ENCODE peak calls at places on chromosomes 12 and 14, in ten cellular contexts. One of them, this sample, is unnamed. For H3K4me1 and H3K9me3, the result is how much of the 10 kb centered on the place peaks cover.

GRCh38 chr12:13443498-13443897 is 247.0 kb downstream of the EMP1 start:
- DNase-seq in CD8-positive, alpha-beta T cell: no peak
- DNase-seq in astrocyte: no peak
- DNase-seq in breast epithelium: no peak
- DNase-seq in cardiac muscle cell: no peak
- DNase-seq in right lobe of liver: peak
- DNase-seq in neuronal stem cell: no peak
- DNase-seq in Karpas-422: no peak
- DNase-seq in adrenal gland: no peak
- DNase-seq in GM12878: no peak
- DNase-seq in this sample: no peak

GRCh38 chr12:31005256-31005943 is 68.3 kb upstream of the DDX11 start:
- DNase-seq in CD8-positive, alpha-beta T cell: no peak
- DNase-seq in astrocyte: no peak
- DNase-seq in breast epithelium: no peak
- DNase-seq in cardiac muscle cell: no peak
- DNase-seq in right lobe of liver: peak
- DNase-seq in neuronal stem cell: no peak
- DNase-seq in Karpas-422: no peak
- DNase-seq in adrenal gland: no peak
- DNase-seq in GM12878: no peak
- DNase-seq in this sample: no peak

GRCh38 chr14:40058916-40059897 is 627.0 kb upstream of the FBXO33 start:
- DNase-seq in CD8-positive, alpha-beta T cell: no peak
- DNase-seq in astrocyte: no peak
- DNase-seq in breast epithelium: no peak
- DNase-seq in cardiac muscle cell: no peak
- DNase-seq in right lobe of liver: no peak
- DNase-seq in neuronal stem cell: no peak
- DNase-seq in Karpas-422: no peak
- DNase-seq in adrenal gland: no peak
- DNase-seq in GM12878: no peak
- DNase-seq in this sample: no peak

GRCh38 chr12:115035536-115036107 is 351.6 kb upstream of the TBX3 start:
- DNase-seq in CD8-positive, alpha-beta T cell: no peak
- DNase-seq in astrocyte: no peak
- DNase-seq in breast epithelium: no peak
- DNase-seq in cardiac muscle cell: no peak
- DNase-seq in right lobe of liver: peak
- DNase-seq in neuronal stem cell: peak
- DNase-seq in Karpas-422: no peak
- DNase-seq in adrenal gland: no peak
- DNase-seq in GM12878: no peak
- DNase-seq in this sample: no peak

GRCh38 chr12:63849641-63850040 is 5.1 kb downstream of the SRGAP1 start:
- DNase-seq in CD8-positive, alpha-beta T cell: no peak
- DNase-seq in astrocyte: no peak
- DNase-seq in breast epithelium: no peak
- DNase-seq in cardiac muscle cell: no peak
- DNase-seq in right lobe of liver: no peak
- DNase-seq in neuronal stem cell: no peak
- DNase-seq in Karpas-422: no peak
- DNase-seq in adrenal gland: no peak
- DNase-seq in GM12878: no peak
- DNase-seq in this sample: no peak

GRCh38 chr12:92326877-92327276 is 181.2 kb upstream of the BTG1 start:
- DNase-seq in CD8-positive, alpha-beta T cell: no peak
- DNase-seq in astrocyte: no peak
- DNase-seq in breast epithelium: no peak
- DNase-seq in cardiac muscle cell: no peak
- DNase-seq in right lobe of liver: no peak
- DNase-seq in neuronal stem cell: no peak
- DNase-seq in Karpas-422: no peak
- DNase-seq in adrenal gland: no peak
- DNase-seq in GM12878: no peak
- DNase-seq in this sample: no peak

GRCh38 chr12:105322070-105322469 is 8.4 kb upstream of the C12orf75 start:
- DNase-seq in CD8-positive, alpha-beta T cell: no peak
- DNase-seq in astrocyte: peak
- DNase-seq in breast epithelium: no peak
- DNase-seq in cardiac muscle cell: no peak
- DNase-seq in right lobe of liver: peak
- DNase-seq in neuronal stem cell: no peak
- DNase-seq in Karpas-422: no peak
- DNase-seq in adrenal gland: no peak
- DNase-seq in GM12878: no peak
- DNase-seq in this sample: no peak

GRCh38 chr12:1917172-1918070 is 1.0 kb downstream of the CACNA2D4 start:
- DNase-seq in CD8-positive, alpha-beta T cell: no peak
- DNase-seq in astrocyte: no peak
- DNase-seq in breast epithelium: peak
- DNase-seq in cardiac muscle cell: no peak
- DNase-seq in right lobe of liver: peak
- DNase-seq in neuronal stem cell: no peak
- DNase-seq in Karpas-422: peak
- DNase-seq in adrenal gland: peak
- DNase-seq in GM12878: no peak
- DNase-seq in this sample: no peak

GRCh38 chr12:76083761-76084276 is 666 bp downstream of the NAP1L1 start:
- DNase-seq in CD8-positive, alpha-beta T cell: peak
- DNase-seq in astrocyte: peak
- DNase-seq in breast epithelium: peak
- DNase-seq in cardiac muscle cell: peak
- DNase-seq in right lobe of liver: peak
- DNase-seq in neuronal stem cell: peak
- DNase-seq in Karpas-422: peak
- DNase-seq in adrenal gland: peak
- DNase-seq in GM12878: no peak
- DNase-seq in this sample: peak

GRCh38 chr14:41785696-41786095 is 179.0 kb downstream of the LRFN5 start:
- DNase-seq in CD8-positive, alpha-beta T cell: no peak
- DNase-seq in astrocyte: no peak
- DNase-seq in breast epithelium: no peak
- DNase-seq in cardiac muscle cell: peak
- DNase-seq in right lobe of liver: no peak
- DNase-seq in neuronal stem cell: peak
- DNase-seq in Karpas-422: peak
- DNase-seq in adrenal gland: no peak
- DNase-seq in GM12878: no peak
- DNase-seq in this sample: no peak

GRCh38 chr12:98656289-98657101 is 11.4 kb downstream of the APAF1 start:
- DNase-seq in CD8-positive, alpha-beta T cell: no peak
- DNase-seq in astrocyte: no peak
- DNase-seq in breast epithelium: no peak
- DNase-seq in cardiac muscle cell: no peak
- DNase-seq in right lobe of liver: no peak
- DNase-seq in neuronal stem cell: no peak
- DNase-seq in Karpas-422: no peak
- DNase-seq in adrenal gland: no peak
- DNase-seq in GM12878: no peak
- DNase-seq in this sample: no peak

GRCh38 chr12:39912211-39912980 is 193.5 kb downstream of the SLC2A13 start:
- DNase-seq in CD8-positive, alpha-beta T cell: no peak
- DNase-seq in astrocyte: no peak
- DNase-seq in breast epithelium: peak
- DNase-seq in cardiac muscle cell: no peak
- DNase-seq in right lobe of liver: peak
- DNase-seq in neuronal stem cell: no peak
- DNase-seq in Karpas-422: no peak
- DNase-seq in adrenal gland: peak
- DNase-seq in GM12878: no peak
- DNase-seq in this sample: no peak

GRCh38 chr14:19828314-19828713 is 24.7 kb downstream of the OR4N2 start:
- DNase-seq in CD8-positive, alpha-beta T cell: no peak
- DNase-seq in astrocyte: no peak
- DNase-seq in breast epithelium: no peak
- DNase-seq in cardiac muscle cell: no peak
- DNase-seq in right lobe of liver: no peak
- DNase-seq in neuronal stem cell: no peak
- DNase-seq in Karpas-422: no peak
- DNase-seq in adrenal gland: no peak
- DNase-seq in GM12878: no peak
- DNase-seq in this sample: no peak

GRCh38 chr12:131726-132465 is 65.3 kb downstream of the IQSEC3 start:
- DNase-seq in CD8-positive, alpha-beta T cell: no peak
- DNase-seq in astrocyte: no peak
- DNase-seq in breast epithelium: no peak
- DNase-seq in cardiac muscle cell: peak
- DNase-seq in right lobe of liver: no peak
- DNase-seq in neuronal stem cell: no peak
- DNase-seq in Karpas-422: no peak
- DNase-seq in adrenal gland: no peak
- DNase-seq in GM12878: no peak
- DNase-seq in this sample: no peak

GRCh38 chr12:127165567-127166392 is 1101.2 kb upstream of the TMEM132C start:
- DNase-seq in CD8-positive, alpha-beta T cell: peak
- DNase-seq in astrocyte: peak
- DNase-seq in breast epithelium: peak
- DNase-seq in cardiac muscle cell: peak
- DNase-seq in right lobe of liver: peak
- DNase-seq in neuronal stem cell: peak
- DNase-seq in Karpas-422: no peak
- DNase-seq in adrenal gland: peak
- DNase-seq in GM12878: no peak
- DNase-seq in this sample: peak
- H3K4me3 ChIP-seq in CD8-positive, alpha-beta T cell: peak
- H3K4me3 ChIP-seq in astrocyte: peak
- H3K4me3 ChIP-seq in breast epithelium: peak
- H3K4me3 ChIP-seq in cardiac muscle cell: peak
- H3K4me3 ChIP-seq in right lobe of liver: peak
- H3K4me3 ChIP-seq in neuronal stem cell: peak
- H3K4me3 ChIP-seq in Karpas-422: no peak
- H3K4me3 ChIP-seq in adrenal gland: no peak
- H3K4me3 ChIP-seq in GM12878: no peak
- H3K4me3 ChIP-seq in this sample: peak

GRCh38 chr14:75987201-75987970 is 1.8 kb downstream of the IFT43 start:
- DNase-seq in CD8-positive, alpha-beta T cell: no peak
- DNase-seq in astrocyte: no peak
- DNase-seq in breast epithelium: no peak
- DNase-seq in cardiac muscle cell: no peak
- DNase-seq in right lobe of liver: no peak
- DNase-seq in neuronal stem cell: no peak
- DNase-seq in Karpas-422: no peak
- DNase-seq in adrenal gland: no peak
- DNase-seq in GM12878: no peak
- DNase-seq in this sample: no peak

GRCh38 chr14:75991753-75992152 is 6.2 kb downstream of the IFT43 start:
- DNase-seq in CD8-positive, alpha-beta T cell: no peak
- DNase-seq in astrocyte: peak
- DNase-seq in breast epithelium: no peak
- DNase-seq in cardiac muscle cell: no peak
- DNase-seq in right lobe of liver: no peak
- DNase-seq in neuronal stem cell: no peak
- DNase-seq in Karpas-422: no peak
- DNase-seq in adrenal gland: no peak
- DNase-seq in GM12878: no peak
- DNase-seq in this sample: no peak

GRCh38 chr14:75986439-75986765 is 839 bp downstream of the IFT43 start:
- DNase-seq in CD8-positive, alpha-beta T cell: no peak
- DNase-seq in astrocyte: no peak
- DNase-seq in breast epithelium: no peak
- DNase-seq in cardiac muscle cell: peak
- DNase-seq in right lobe of liver: no peak
- DNase-seq in neuronal stem cell: no peak
- DNase-seq in Karpas-422: no peak
- DNase-seq in adrenal gland: no peak
- DNase-seq in GM12878: no peak
- DNase-seq in this sample: no peak

GRCh38 chr14:75990297-75990696 is 4.7 kb downstream of the IFT43 start:
- DNase-seq in CD8-positive, alpha-beta T cell: no peak
- DNase-seq in astrocyte: no peak
- DNase-seq in breast epithelium: no peak
- DNase-seq in cardiac muscle cell: no peak
- DNase-seq in right lobe of liver: no peak
- DNase-seq in neuronal stem cell: no peak
- DNase-seq in Karpas-422: no peak
- DNase-seq in adrenal gland: no peak
- DNase-seq in GM12878: no peak
- DNase-seq in this sample: no peak

DNA sequence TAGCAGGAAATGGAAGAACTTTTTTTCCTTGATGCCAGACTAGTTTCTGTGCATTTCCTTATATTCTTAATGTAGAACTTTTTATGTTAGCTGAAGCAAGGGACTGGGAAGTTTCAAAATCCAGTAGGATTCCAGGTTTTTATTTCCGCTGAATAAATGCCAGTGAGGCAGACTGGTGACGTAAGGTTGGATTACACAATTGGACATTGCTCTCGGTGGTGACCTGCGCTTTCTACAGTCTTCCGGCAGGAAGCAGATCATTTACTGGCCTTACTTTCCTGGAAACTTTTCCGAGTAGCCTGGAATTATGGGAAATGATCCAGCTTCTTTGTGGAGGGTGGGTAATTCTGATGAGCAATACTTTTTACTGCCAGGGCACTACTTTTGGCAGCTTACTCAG is 3.6 kb downstream of the IFT43 start:
- DNase-seq in CD8-positive, alpha-beta T cell: no peak
- DNase-seq in astrocyte: peak
- DNase-seq in breast epithelium: no peak
- DNase-seq in cardiac muscle cell: peak
- DNase-seq in right lobe of liver: no peak
- DNase-seq in neuronal stem cell: no peak
- DNase-seq in Karpas-422: no peak
- DNase-seq in adrenal gland: peak
- DNase-seq in GM12878: no peak
- DNase-seq in this sample: no peak
- H3K4me1 ChIP-seq in CD8-positive, alpha-beta T cell: under half
- H3K4me1 ChIP-seq in astrocyte: under half
- H3K4me1 ChIP-seq in breast epithelium: under half
- H3K4me1 ChIP-seq in cardiac muscle cell: under half
- H3K4me1 ChIP-seq in right lobe of liver: under half
- H3K4me1 ChIP-seq in neuronal stem cell: under half
- H3K4me1 ChIP-seq in Karpas-422: under half
- H3K4me1 ChIP-seq in adrenal gland: under half
- H3K4me1 ChIP-seq in GM12878: under half
- H3K4me1 ChIP-seq in this sample: under half

GRCh38 chr12:56486694-56487093 is 1.3 kb downstream of the GLS2 start:
- DNase-seq in CD8-positive, alpha-beta T cell: no peak
- DNase-seq in astrocyte: no peak
- DNase-seq in breast epithelium: no peak
- DNase-seq in cardiac muscle cell: no peak
- DNase-seq in right lobe of liver: no peak
- DNase-seq in neuronal stem cell: no peak
- DNase-seq in Karpas-422: no peak
- DNase-seq in adrenal gland: no peak
- DNase-seq in GM12878: no peak
- DNase-seq in this sample: no peak
- H3K9me3 ChIP-seq in CD8-positive, alpha-beta T cell: under half
- H3K9me3 ChIP-seq in astrocyte: under half
- H3K9me3 ChIP-seq in breast epithelium: under half
- H3K9me3 ChIP-seq in cardiac muscle cell: under half
- H3K9me3 ChIP-seq in right lobe of liver: under half
- H3K9me3 ChIP-seq in neuronal stem cell: under half
- H3K9me3 ChIP-seq in Karpas-422: under half
- H3K9me3 ChIP-seq in adrenal gland: under half
- H3K9me3 ChIP-seq in GM12878: under half
- H3K9me3 ChIP-seq in this sample: under half

DNA sequence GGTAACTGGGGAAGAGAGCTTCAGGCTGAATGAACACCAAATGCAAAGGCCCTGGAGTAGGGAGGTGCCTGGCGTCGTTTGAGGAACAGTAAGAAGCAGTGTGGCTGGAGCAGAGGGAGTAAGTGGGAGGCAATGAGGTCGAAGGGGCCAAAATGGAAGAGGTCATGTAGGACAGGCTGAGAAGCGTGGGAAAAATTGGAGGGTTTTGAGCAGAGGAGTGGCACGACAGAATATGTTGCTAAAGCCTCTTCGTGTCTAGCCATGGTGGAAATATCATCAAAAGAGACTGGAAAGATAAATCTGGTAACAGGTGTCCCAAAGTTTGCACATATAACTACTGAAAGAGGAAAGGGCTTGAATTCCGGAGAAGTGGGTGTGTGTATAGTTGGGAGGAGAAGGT is 1.9 kb downstream of the TRIM9 start:
- DNase-seq in CD8-positive, alpha-beta T cell: no peak
- DNase-seq in astrocyte: no peak
- DNase-seq in breast epithelium: no peak
- DNase-seq in cardiac muscle cell: no peak
- DNase-seq in right lobe of liver: no peak
- DNase-seq in neuronal stem cell: no peak
- DNase-seq in Karpas-422: no peak
- DNase-seq in adrenal gland: no peak
- DNase-seq in GM12878: no peak
- DNase-seq in this sample: no peak
- H3K4me3 ChIP-seq in CD8-positive, alpha-beta T cell: no peak
- H3K4me3 ChIP-seq in astrocyte: no peak
- H3K4me3 ChIP-seq in breast epithelium: no peak
- H3K4me3 ChIP-seq in cardiac muscle cell: no peak
- H3K4me3 ChIP-seq in right lobe of liver: no peak
- H3K4me3 ChIP-seq in neuronal stem cell: peak
- H3K4me3 ChIP-seq in Karpas-422: no peak
- H3K4me3 ChIP-seq in adrenal gland: no peak
- H3K4me3 ChIP-seq in GM12878: no peak
- H3K4me3 ChIP-seq in this sample: no peak